ENCODE peak calls at places on chromosomes 11 and 22, in seven cellular contexts. I is body of pancreas, E is IMR-90, C is astrocyte of the spinal cord, D is A549, X is endodermal cell, H is bronchial epithelial cell. Q is an unnamed sample.

GRCh38 chr11:45473491-45473890 is 187.3 kb upstream of the SYT13 start:
- DNase-seq in I (no peak), E (no peak), C (no peak), D (no peak), X (peak), H (no peak), Q (no peak)

GRCh38 chr11:118927554-118928107 is 1.9 kb upstream of the BCL9L start:
- DNase-seq in I (no peak), E (no peak), C (no peak), D (no peak), X (no peak), H (no peak), Q (no peak)

GRCh38 chr22:16804882-16805281 is 20.3 kb downstream of the XKR3 start:
- DNase-seq in I (no peak), E (no peak), C (no peak), D (no peak), X (no peak), H (no peak), Q (no peak)

GRCh38 chr11:689630-690029 is 5.4 kb downstream of the DEAF1 start:
- DNase-seq in I (no peak), E (no peak), C (peak), D (no peak), X (no peak), H (peak), Q (no peak)

GRCh38 chr11:32015435-32015834 is 75.4 kb upstream of the RCN1 start:
- DNase-seq in I (no peak), E (no peak), C (no peak), D (no peak), X (no peak), H (no peak), Q (no peak)

GRCh38 chr22:25930710-25931353 is 188.8 kb downstream of the MYO18B start:
- DNase-seq in I (peak), E (no peak), C (no peak), D (no peak), X (peak), H (no peak), Q (no peak)

GRCh38 chr22:49008682-49009235 is 818.9 kb downstream of the BRD1 start:
- DNase-seq in I (no peak), E (no peak), C (no peak), D (no peak), X (peak), H (no peak), Q (no peak)

GRCh38 chr11:93740802-93741093 is 547 bp downstream of the TAF1D start:
- DNase-seq in I (peak), E (peak), C (peak), D (peak), X (peak), H (peak), Q (no peak)

GRCh38 chr11:126404367-126404766 is 48.9 kb downstream of the ST3GAL4 start:
- DNase-seq in I (no peak), E (peak), C (no peak), D (no peak), X (no peak), H (peak), Q (no peak)

GRCh38 chr11:95187730-95188129 is 43.3 kb downstream of the SESN3 start:
- DNase-seq in I (no peak), E (no peak), C (no peak), D (no peak), X (no peak), H (no peak), Q (no peak)

GRCh38 chr11:117391181-117391580 is 63.5 kb downstream of the CEP164 start:
- DNase-seq in I (no peak), E (no peak), C (no peak), D (no peak), X (no peak), H (no peak), Q (no peak)

GRCh38 chr11:133064152-133064877 is 468.0 kb downstream of the OPCML start:
- DNase-seq in I (peak), E (peak), C (peak), D (peak), X (peak), H (no peak), Q (no peak)

GRCh38 chr11:47861762-47862161 is 13.6 kb upstream of the NUP160 start:
- DNase-seq in I (no peak), E (peak), C (peak), D (no peak), X (no peak), H (peak), Q (no peak)

GRCh38 chr11:64299847-64300648 is at the start of gene CATSPERZ:
- DNase-seq in I (no peak), E (no peak), C (no peak), D (no peak), X (peak), H (no peak), Q (no peak)
- H3K4me3 ChIP-seq in I (peak), E (peak), C (peak), D (peak), X (peak), H (peak), Q (peak)

GRCh38 chr22:41672780-41673509 is 15.7 kb downstream of the SNU13 start:
- DNase-seq in I (no peak), E (no peak), C (no peak), D (peak), X (no peak), H (no peak), Q (no peak)
- TF ChIP-seq CTCF in I (no peak), E (peak), C (peak), D (peak), X (peak), H (peak), Q (peak)

GRCh38 chr11:115215694-115216615 is 288.3 kb downstream of the CADM1 start:
- DNase-seq in I (no peak), E (no peak), C (no peak), D (peak), X (peak), H (peak), Q (no peak)
- H3K4me3 ChIP-seq in I (no peak), E (no peak), C (no peak), D (no peak), X (no peak), H (no peak), Q (no peak)

DNA sequence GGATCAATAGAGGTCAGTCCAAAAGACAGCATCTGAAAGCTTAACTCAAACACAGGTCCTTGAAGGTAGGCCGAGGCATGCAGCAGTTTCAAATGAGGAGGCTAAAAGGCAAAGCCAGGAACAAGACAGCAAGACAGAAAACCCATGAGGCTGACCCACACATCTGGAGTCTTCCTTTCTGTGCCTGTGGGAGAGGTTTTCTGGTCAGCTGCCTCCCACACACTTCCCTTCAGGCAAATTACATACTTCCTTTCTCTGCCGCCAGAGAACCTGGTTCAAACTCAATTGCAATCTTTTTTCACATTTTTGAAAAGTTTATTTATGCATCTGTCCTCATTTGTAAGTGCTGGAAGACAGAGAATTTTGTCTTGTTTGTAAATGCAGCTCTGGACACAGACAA is 29.8 kb upstream of the CRTAM start:
- DNase-seq in I (no peak), E (peak), C (peak), D (no peak), X (no peak), H (peak), Q (peak)
- TF ChIP-seq CTCF in I (no peak), E (no peak), C (no peak), D (no peak), X (no peak), H (no peak), Q (no peak)

GRCh38 chr22:39529487-39529851 is 3.1 kb downstream of the RPS19BP1 start:
- DNase-seq in I (no peak), E (no peak), C (no peak), D (no peak), X (no peak), H (no peak), Q (no peak)
- H3K4me3 ChIP-seq in I (no peak), E (no peak), C (no peak), D (no peak), X (no peak), H (no peak), Q (peak)

DNA sequence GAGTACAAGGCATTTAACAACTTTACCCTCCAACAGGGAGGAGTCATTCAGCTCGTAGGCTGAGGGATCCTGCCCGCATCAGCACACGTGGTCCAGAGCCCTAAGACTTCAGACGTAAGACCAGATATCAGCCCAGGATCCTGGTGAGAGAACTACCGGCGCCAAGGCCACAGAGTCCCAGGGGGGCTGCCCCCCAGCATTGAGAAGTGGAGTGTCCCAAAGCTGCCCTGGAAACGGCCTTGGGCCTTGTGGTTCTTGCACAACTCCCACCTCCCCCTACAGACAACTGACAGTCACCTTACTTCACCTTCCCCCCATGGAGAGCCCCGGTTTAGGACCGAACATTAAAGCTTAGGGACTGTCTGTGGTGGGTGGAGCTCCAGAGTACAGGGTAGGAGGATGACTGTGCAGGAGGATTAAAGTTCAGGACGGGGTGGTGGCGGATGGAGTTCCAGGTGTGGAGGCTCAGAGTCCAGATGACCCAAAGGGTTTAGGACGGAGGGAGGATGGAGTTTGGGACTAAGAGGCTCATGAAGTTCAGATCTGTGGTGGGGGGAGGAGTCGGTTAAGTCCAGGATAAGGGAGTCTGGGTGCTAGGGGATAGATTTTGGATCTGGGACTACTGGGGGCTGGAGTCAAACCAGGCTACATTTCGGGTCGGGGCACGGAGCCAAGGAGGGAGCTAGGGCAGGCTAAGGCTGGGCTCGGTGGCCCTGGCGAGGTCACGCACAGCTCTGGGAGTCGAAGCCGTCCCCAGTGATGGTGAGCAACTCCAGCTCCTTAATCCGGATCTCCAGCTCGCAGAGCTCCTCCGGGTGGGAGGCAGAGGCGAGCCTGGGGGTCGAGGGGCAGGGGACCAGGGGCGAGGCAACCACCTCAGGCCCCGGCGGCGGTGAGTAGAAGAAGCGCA is 856 bp downstream of the C11orf91 start:
- DNase-seq in I (peak), E (no peak), C (no peak), D (no peak), X (no peak), H (no peak), Q (no peak)
- TF ChIP-seq CTCF in I (no peak), E (no peak), C (no peak), D (no peak), X (no peak), H (no peak), Q (no peak)

GRCh38 chr11:10302294-10302743 is 2.6 kb upstream of the ADM start:
- DNase-seq in I (peak), E (no peak), C (peak), D (no peak), X (peak), H (no peak), Q (no peak)

GRCh38 chr11:10304495-10305261 is at the start of gene ADM:
- DNase-seq in I (peak), E (peak), C (peak), D (peak), X (peak), H (peak), Q (no peak)

GRCh38 chr11:10303558-10304363 is 1.1 kb upstream of the ADM start:
- DNase-seq in I (peak), E (peak), C (peak), D (peak), X (peak), H (peak), Q (no peak)

GRCh38 chr11:10302744-10303557 is 1.9 kb upstream of the ADM start:
- DNase-seq in I (peak), E (peak), C (peak), D (no peak), X (peak), H (no peak), Q (no peak)

GRCh38 chr11:10301656-10302293 is 3.1 kb upstream of the ADM start:
- DNase-seq in I (no peak), E (peak), C (peak), D (no peak), X (no peak), H (no peak), Q (no peak)
- H3K4me3 ChIP-seq in I (no peak), E (peak), C (peak), D (peak), X (peak), H (peak), Q (peak)

GRCh38 chr11:125129316-125129990 is 18.0 kb upstream of the TMEM218 start:
- DNase-seq in I (no peak), E (no peak), C (no peak), D (no peak), X (no peak), H (no peak), Q (no peak)

GRCh38 chr11:125123194-125123946 is 11.9 kb upstream of the TMEM218 start:
- DNase-seq in I (no peak), E (peak), C (no peak), D (no peak), X (no peak), H (no peak), Q (no peak)

GRCh38 chr11:125128450-125128849 is 17.0 kb upstream of the TMEM218 start:
- DNase-seq in I (no peak), E (peak), C (peak), D (no peak), X (no peak), H (peak), Q (no peak)

GRCh38 chr11:125123947-125124633 is 12.7 kb upstream of the TMEM218 start:
- DNase-seq in I (peak), E (peak), C (peak), D (peak), X (peak), H (peak), Q (peak)
- TF ChIP-seq CTCF in I (peak), E (peak), C (peak), D (peak), X (peak), H (peak), Q (peak)

GRCh38 chr11:124460459-124460858 is 15.0 kb upstream of the OR8B8 start:
- DNase-seq in I (no peak), E (no peak), C (no peak), D (no peak), X (no peak), H (no peak), Q (no peak)
- H3K4me3 ChIP-seq in I (no peak), E (no peak), C (no peak), D (no peak), X (no peak), H (no peak), Q (no peak)